ENCODE peak calls at places on chromosomes 3 and 15, in ten cellular contexts. F is cardiac muscle cell; Y is thyroid gland; X is ovary; U is CD8-positive, alpha-beta memory T cell; J is GM23248; L is heart right ventricle; G is right cardiac atrium; V is fibroblast of lung; S is uterus. T is an unnamed sample.

GRCh38 chr15:88490036-88490435 is 22.5 kb downstream of the MRPS11 start:
- DNase-seq in G (no peak), S (no peak), X (no peak), V (no peak), J (no peak), Y (no peak), L (no peak), F (no peak), U (no peak), T (no peak)

GRCh38 chr3:53715815-53716483 is 130.3 kb downstream of the CHDH start:
- DNase-seq in J (peak; percentile 16), S (no peak), V (no peak), G (no peak), U (no peak), F (no peak), L (no peak), X (no peak), Y (no peak), T (no peak)

GRCh38 chr3:89287902-89288520 is 180.6 kb downstream of the EPHA3 start:
- DNase-seq in Y (no peak), S (no peak), U (no peak), L (no peak), F (no peak), X (no peak), G (no peak), J (no peak), V (no peak), T (no peak)

GRCh38 chr3:143277531-143277930 is 158.0 kb downstream of the CHST2 start:
- DNase-seq in V (no peak), Y (no peak), F (no peak), X (no peak), J (no peak), L (no peak), G (no peak), S (no peak), U (no peak), T (no peak)

GRCh38 chr3:81554348-81554747 is 207.1 kb downstream of the GBE1 start:
- DNase-seq in Y (no peak), F (no peak), L (no peak), S (no peak), G (no peak), U (no peak), J (peak; percentile 47), X (no peak), V (peak; percentile 87), T (no peak)

GRCh38 chr3:187878776-187879524 is 133.7 kb upstream of the BCL6 start:
- DNase-seq in X (no peak), Y (no peak), U (no peak), S (no peak), V (no peak), L (no peak), J (peak; percentile 74), F (no peak), G (no peak), T (no peak)

GRCh38 chr15:46178138-46178537 is 543.3 kb downstream of the SQOR start:
- DNase-seq in X (no peak), F (no peak), V (no peak), J (no peak), U (no peak), L (no peak), Y (no peak), G (no peak), S (no peak), T (no peak)

GRCh38 chr15:98012354-98012753 is 51.9 kb downstream of the ARRDC4 start:
- DNase-seq in L (no peak), V (no peak), G (no peak), X (no peak), J (no peak), Y (no peak), U (no peak), S (no peak), F (no peak), T (no peak)

GRCh38 chr15:24955549-24955929 is 752 bp downstream of the SNRPN start:
- DNase-seq in S (peak; percentile 16), U (peak; percentile 10), J (no peak), F (no peak), X (peak; percentile 50), G (no peak), Y (peak; percentile 10), V (no peak), L (peak; percentile 13), T (peak; percentile 33)

GRCh38 chr3:107826727-107827126 is 264.1 kb downstream of the CD47 start:
- DNase-seq in J (no peak), L (no peak), V (no peak), U (no peak), X (no peak), F (no peak), Y (no peak), G (peak; percentile 44), S (no peak), T (no peak)

GRCh38 chr3:128404276-128405062 is 62.2 kb downstream of the DNAJB8 start:
- DNase-seq in S (no peak), U (no peak), L (no peak), V (no peak), J (no peak), G (no peak), F (no peak), X (no peak), Y (no peak), T (no peak)

GRCh38 chr3:122132949-122133540 is 50.4 kb upstream of the CASR start:
- DNase-seq in G (no peak), V (no peak), F (no peak), U (no peak), Y (no peak), J (no peak), X (no peak), L (no peak), S (no peak), T (no peak)

GRCh38 chr3:163043074-163043473 is 1546.5 kb downstream of the OTOL1 start:
- DNase-seq in U (no peak), V (peak; percentile 25), J (peak; percentile 31), F (no peak), X (no peak), Y (no peak), L (no peak), G (peak; percentile 18), S (no peak), T (no peak)

GRCh38 chr3:45628746-45629145 is 34.2 kb downstream of the LIMD1 start:
- DNase-seq in G (no peak), Y (no peak), J (no peak), S (no peak), V (no peak), L (no peak), X (no peak), U (no peak), F (no peak), T (no peak)

GRCh38 chr3:62803276-62803675 is 71.9 kb downstream of the CADPS start:
- DNase-seq in S (no peak), L (no peak), X (no peak), J (no peak), F (no peak), V (no peak), U (no peak), G (no peak), Y (no peak), T (no peak)

DNA sequence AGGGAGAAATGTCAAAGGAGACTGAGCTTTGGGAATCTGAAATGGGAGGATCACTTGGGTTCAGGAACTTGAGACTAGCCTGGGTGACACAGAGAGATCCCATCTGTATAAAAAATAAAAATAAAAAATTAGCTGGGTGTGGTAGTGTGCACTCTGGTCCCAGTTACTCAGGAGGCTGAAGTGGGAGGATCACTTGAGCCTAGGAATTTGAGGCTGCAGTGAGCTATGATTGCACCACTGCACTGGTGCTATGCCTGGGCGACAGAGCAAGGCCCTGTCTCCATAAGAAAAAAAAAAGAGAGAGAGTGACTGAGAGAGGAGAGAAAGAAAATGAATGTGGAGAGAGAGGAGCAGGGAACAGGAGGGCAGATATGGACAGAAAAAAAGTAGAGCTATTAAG is 72.8 kb downstream of the SENP2 start:
- DNase-seq in S (no peak), U (no peak), F (no peak), L (no peak), J (no peak), V (no peak), Y (no peak), X (no peak), G (no peak), T (no peak)
- H3K4me1 ChIP-seq in S (peaks cover 20% of the 10 kb centered on the region), U (peaks cover 4% of the 10 kb centered on the region), F (no peaks in the 10 kb centered on the region), L (peaks cover 38% of the 10 kb centered on the region), J (peaks cover 48% of the 10 kb centered on the region), V (peaks cover 41% of the 10 kb centered on the region), Y (no peaks in the 10 kb centered on the region), X (peaks cover 13% of the 10 kb centered on the region), G (peaks cover 13% of the 10 kb centered on the region), T (peaks cover 5% of the 10 kb centered on the region)

GRCh38 chr15:70199124-70199482 is 101.4 kb upstream of the TLE3 start:
- DNase-seq in U (no peak), L (no peak), G (no peak), Y (no peak), J (no peak), V (no peak), S (no peak), X (no peak), F (no peak), T (no peak)

GRCh38 chr15:70196314-70197291 is 98.9 kb upstream of the TLE3 start:
- DNase-seq in X (peak; percentile 65), L (no peak), G (peak; percentile 67), U (no peak), V (peak; percentile 75), F (peak; percentile 67), J (peak; percentile 92), S (peak; percentile 40), Y (peak; percentile 97), T (peak; percentile 94)

GRCh38 chr15:70198441-70199123 is 100.9 kb upstream of the TLE3 start:
- DNase-seq in F (no peak), G (no peak), L (no peak), J (no peak), Y (peak; percentile 50), U (no peak), S (no peak), X (no peak), V (no peak), T (no peak)

GRCh38 chr15:70197318-70197944 is 99.7 kb upstream of the TLE3 start:
- DNase-seq in Y (no peak), F (no peak), S (no peak), U (no peak), L (no peak), G (no peak), J (no peak), V (no peak), X (no peak), T (no peak)

GRCh38 chr15:70197945-70198361 is 100.2 kb upstream of the TLE3 start:
- DNase-seq in V (no peak), U (no peak), Y (no peak), G (no peak), S (no peak), J (no peak), F (no peak), L (no peak), X (no peak), T (no peak)
- H3K27ac ChIP-seq in V (no peak overlapping the region), U (no peak overlapping the region), Y (no peak overlapping the region), G (no peak overlapping the region), S (no peak overlapping the region), J (no peak overlapping the region), F (no peak overlapping the region), L (no peak overlapping the region), X (no peak overlapping the region), T (peak overlapping the region; percentile 93)

GRCh38 chr3:195125646-195126045 is 145.3 kb downstream of the XXYLT1 start:
- DNase-seq in X (no peak), L (no peak), J (no peak), U (no peak), S (no peak), F (no peak), G (peak; percentile 42), V (no peak), Y (no peak), T (no peak)
- H3K4me1 ChIP-seq in X (peaks cover 4% of the 10 kb centered on the region), L (peaks cover 21% of the 10 kb centered on the region), J (no peaks in the 10 kb centered on the region), U (no peaks in the 10 kb centered on the region), S (no peaks in the 10 kb centered on the region), F (peaks cover 12% of the 10 kb centered on the region), G (peaks cover 4% of the 10 kb centered on the region), V (no peaks in the 10 kb centered on the region), Y (no peaks in the 10 kb centered on the region), T (no peaks in the 10 kb centered on the region)

GRCh38 chr3:185402561-185402960 is 39.6 kb downstream of the MAP3K13 start:
- DNase-seq in Y (no peak), F (no peak), L (peak; percentile 5), U (no peak), S (no peak), V (peak; percentile 65), J (peak; percentile 43), X (no peak), G (no peak), T (no peak)
- H3K27ac ChIP-seq in Y (no peak overlapping the region), F (no peak overlapping the region), L (no peak overlapping the region), U (no peak overlapping the region), S (no peak overlapping the region), V (no peak overlapping the region), J (no peak overlapping the region), X (no peak overlapping the region), G (no peak overlapping the region), T (no peak overlapping the region)

T was measured in psoas muscle.